ENCODE peak calls at places on chromosomes 13 and 19, in six cellular contexts. One of them, this sample, is unnamed.

GRCh38 chr19:888615-889385 is 4.2 kb downstream of the MED16 start:
- DNase-seq in AG04449: no peak
- DNase-seq in glutamatergic neuron: no peak
- DNase-seq in tibial nerve: no peak
- DNase-seq in thoracic aorta: no peak
- DNase-seq in fibroblast of mammary gland: no peak
- DNase-seq in this sample: no peak

GRCh38 chr13:20193142-20193923 is 595 bp upstream of the GJB2 start:
- DNase-seq in AG04449: no peak
- DNase-seq in glutamatergic neuron: no peak
- DNase-seq in tibial nerve: no peak
- DNase-seq in thoracic aorta: no peak
- DNase-seq in fibroblast of mammary gland: no peak
- DNase-seq in this sample: no peak

GRCh38 chr13:105979131-105979530 is 556.3 kb downstream of the EFNB2 start:
- DNase-seq in AG04449: no peak
- DNase-seq in glutamatergic neuron: no peak
- DNase-seq in tibial nerve: no peak
- DNase-seq in thoracic aorta: no peak
- DNase-seq in fibroblast of mammary gland: no peak
- DNase-seq in this sample: no peak

GRCh38 chr13:29676535-29676934 is 81.0 kb upstream of the SLC7A1 start:
- DNase-seq in AG04449: peak
- DNase-seq in glutamatergic neuron: no peak
- DNase-seq in tibial nerve: no peak
- DNase-seq in thoracic aorta: no peak
- DNase-seq in fibroblast of mammary gland: peak
- DNase-seq in this sample: no peak

GRCh38 chr19:15195381-15195964 is 5.3 kb downstream of the NOTCH3 start:
- DNase-seq in AG04449: no peak
- DNase-seq in glutamatergic neuron: peak
- DNase-seq in tibial nerve: no peak
- DNase-seq in thoracic aorta: peak
- DNase-seq in fibroblast of mammary gland: peak
- DNase-seq in this sample: peak

GRCh38 chr13:67204731-67205130 is 25.4 kb downstream of the PCDH9 start:
- DNase-seq in AG04449: no peak
- DNase-seq in glutamatergic neuron: no peak
- DNase-seq in tibial nerve: no peak
- DNase-seq in thoracic aorta: no peak
- DNase-seq in fibroblast of mammary gland: peak
- DNase-seq in this sample: no peak

GRCh38 chr13:20342326-20342725 is 110.2 kb upstream of the GJB6 start:
- DNase-seq in AG04449: no peak
- DNase-seq in glutamatergic neuron: no peak
- DNase-seq in tibial nerve: no peak
- DNase-seq in thoracic aorta: no peak
- DNase-seq in fibroblast of mammary gland: no peak
- DNase-seq in this sample: no peak

GRCh38 chr13:111230385-111230930 is 90.0 kb upstream of the TEX29 start:
- DNase-seq in AG04449: no peak
- DNase-seq in glutamatergic neuron: no peak
- DNase-seq in tibial nerve: no peak
- DNase-seq in thoracic aorta: no peak
- DNase-seq in fibroblast of mammary gland: no peak
- DNase-seq in this sample: no peak

GRCh38 chr13:66405908-66406802 is 824.0 kb downstream of the PCDH9 start:
- DNase-seq in AG04449: peak
- DNase-seq in glutamatergic neuron: no peak
- DNase-seq in tibial nerve: no peak
- DNase-seq in thoracic aorta: no peak
- DNase-seq in fibroblast of mammary gland: peak
- DNase-seq in this sample: no peak

GRCh38 chr13:30618186-30618937 is 642 bp downstream of the USPL1 start:
- DNase-seq in AG04449: no peak
- DNase-seq in glutamatergic neuron: peak
- DNase-seq in tibial nerve: no peak
- DNase-seq in thoracic aorta: no peak
- DNase-seq in fibroblast of mammary gland: no peak
- DNase-seq in this sample: no peak

GRCh38 chr13:109301711-109302110 is 484.7 kb downstream of the IRS2 start:
- DNase-seq in AG04449: no peak
- DNase-seq in glutamatergic neuron: peak
- DNase-seq in tibial nerve: no peak
- DNase-seq in thoracic aorta: no peak
- DNase-seq in fibroblast of mammary gland: no peak
- DNase-seq in this sample: no peak

GRCh38 chr19:4054471-4055208 is 12.1 kb downstream of the ZBTB7A start:
- DNase-seq in AG04449: no peak
- DNase-seq in glutamatergic neuron: no peak
- DNase-seq in tibial nerve: no peak
- DNase-seq in thoracic aorta: no peak
- DNase-seq in fibroblast of mammary gland: no peak
- DNase-seq in this sample: no peak

GRCh38 chr13:24203726-24204295 is 43.3 kb downstream of the SPATA13 start:
- DNase-seq in AG04449: no peak
- DNase-seq in glutamatergic neuron: no peak
- DNase-seq in tibial nerve: no peak
- DNase-seq in thoracic aorta: no peak
- DNase-seq in fibroblast of mammary gland: no peak
- DNase-seq in this sample: no peak

GRCh38 chr13:69857188-69857821 is 250.3 kb upstream of the ATXN8OS start:
- DNase-seq in AG04449: no peak
- DNase-seq in glutamatergic neuron: no peak
- DNase-seq in tibial nerve: no peak
- DNase-seq in thoracic aorta: no peak
- DNase-seq in fibroblast of mammary gland: peak
- DNase-seq in this sample: no peak

DNA sequence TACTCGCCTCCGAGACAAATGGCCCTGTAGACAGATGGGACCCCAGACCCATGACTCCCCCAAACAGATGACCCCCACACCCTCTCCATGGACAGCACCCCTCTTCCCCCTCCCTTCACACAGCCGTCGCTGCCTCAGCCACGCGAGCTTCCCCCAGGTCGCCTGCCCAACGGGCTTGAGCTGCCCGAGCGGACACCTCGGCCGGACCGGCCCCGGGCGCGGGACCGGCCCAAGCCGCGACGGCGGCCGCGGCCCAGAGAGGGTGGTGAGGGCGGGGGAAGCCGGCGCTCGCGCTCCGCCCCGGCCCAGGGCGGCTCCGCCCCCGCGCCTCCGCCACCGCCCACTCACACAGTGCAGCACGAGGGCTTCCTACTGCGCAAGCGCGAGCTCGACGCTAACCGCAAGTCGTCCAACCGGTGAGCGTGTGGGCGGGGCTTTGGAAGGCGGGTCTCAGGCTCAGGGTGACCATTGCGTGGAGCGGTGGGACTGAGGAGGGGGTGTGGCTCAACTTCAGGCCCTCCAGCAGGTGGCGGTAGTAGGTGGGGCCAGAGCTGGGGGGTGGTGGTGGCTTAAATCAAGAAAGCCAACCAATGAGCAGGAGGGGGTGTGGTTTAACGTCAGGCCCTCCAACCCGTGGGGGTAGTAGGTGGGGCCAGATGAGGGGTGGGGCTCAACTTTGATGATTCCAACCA is 6.2 kb upstream of the SHKBP1 start:
- DNase-seq in AG04449: peak
- DNase-seq in glutamatergic neuron: peak
- DNase-seq in tibial nerve: peak
- DNase-seq in thoracic aorta: peak
- DNase-seq in fibroblast of mammary gland: peak
- DNase-seq in this sample: peak
- TF ChIP-seq CTCF in AG04449: no peak
- TF ChIP-seq CTCF in glutamatergic neuron: peak
- TF ChIP-seq CTCF in tibial nerve: no peak
- TF ChIP-seq CTCF in thoracic aorta: peak
- TF ChIP-seq CTCF in fibroblast of mammary gland: no peak
- TF ChIP-seq CTCF in this sample: no peak

GRCh38 chr19:8096071-8096470 is 43.5 kb downstream of the CCL25 start:
- DNase-seq in AG04449: no peak
- DNase-seq in glutamatergic neuron: no peak
- DNase-seq in tibial nerve: no peak
- DNase-seq in thoracic aorta: no peak
- DNase-seq in fibroblast of mammary gland: no peak
- DNase-seq in this sample: no peak
- TF ChIP-seq CTCF in AG04449: no peak
- TF ChIP-seq CTCF in glutamatergic neuron: no peak
- TF ChIP-seq CTCF in tibial nerve: no peak
- TF ChIP-seq CTCF in thoracic aorta: no peak
- TF ChIP-seq CTCF in fibroblast of mammary gland: no peak
- TF ChIP-seq CTCF in this sample: no peak

DNA sequence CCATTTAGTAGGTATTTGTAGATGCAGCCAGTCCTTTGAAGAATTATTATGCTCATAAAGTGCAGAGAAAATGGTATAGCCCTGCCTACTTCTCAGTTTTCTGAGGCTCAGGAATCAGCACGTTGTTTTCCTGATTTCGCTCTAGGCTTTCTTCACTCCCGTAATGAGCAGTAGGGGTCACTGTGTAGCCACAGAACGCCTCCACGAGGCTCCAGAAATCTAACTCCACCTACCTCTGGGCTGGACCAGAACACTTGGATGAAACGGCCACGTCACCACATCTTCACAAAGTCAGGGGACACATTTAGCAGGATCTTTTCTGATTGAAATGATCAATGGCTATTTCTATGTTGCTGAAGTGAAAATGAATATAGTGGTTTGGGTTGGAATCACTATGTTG is 49.8 kb upstream of the GTF3A start:
- DNase-seq in AG04449: peak
- DNase-seq in glutamatergic neuron: peak
- DNase-seq in tibial nerve: peak
- DNase-seq in thoracic aorta: peak
- DNase-seq in fibroblast of mammary gland: peak
- DNase-seq in this sample: peak
- TF ChIP-seq CTCF in AG04449: peak
- TF ChIP-seq CTCF in glutamatergic neuron: peak
- TF ChIP-seq CTCF in tibial nerve: peak
- TF ChIP-seq CTCF in thoracic aorta: peak
- TF ChIP-seq CTCF in fibroblast of mammary gland: peak
- TF ChIP-seq CTCF in this sample: peak

GRCh38 chr19:43648633-43649032 is 9.0 kb upstream of the CADM4 start:
- DNase-seq in AG04449: no peak
- DNase-seq in glutamatergic neuron: no peak
- DNase-seq in tibial nerve: no peak
- DNase-seq in thoracic aorta: no peak
- DNase-seq in fibroblast of mammary gland: no peak
- DNase-seq in this sample: no peak

GRCh38 chr19:43649514-43649913 is 9.9 kb upstream of the CADM4 start:
- DNase-seq in AG04449: no peak
- DNase-seq in glutamatergic neuron: no peak
- DNase-seq in tibial nerve: no peak
- DNase-seq in thoracic aorta: no peak
- DNase-seq in fibroblast of mammary gland: no peak
- DNase-seq in this sample: no peak

GRCh38 chr19:43656436-43656835 is 13.5 kb downstream of the PLAUR start:
- DNase-seq in AG04449: no peak
- DNase-seq in glutamatergic neuron: no peak
- DNase-seq in tibial nerve: no peak
- DNase-seq in thoracic aorta: no peak
- DNase-seq in fibroblast of mammary gland: no peak
- DNase-seq in this sample: no peak

GRCh38 chr19:43651758-43652545 is 12.3 kb upstream of the CADM4 start:
- DNase-seq in AG04449: no peak
- DNase-seq in glutamatergic neuron: peak
- DNase-seq in tibial nerve: peak
- DNase-seq in thoracic aorta: no peak
- DNase-seq in fibroblast of mammary gland: peak
- DNase-seq in this sample: peak

GRCh38 chr19:43652546-43652874 is 12.9 kb upstream of the CADM4 start:
- DNase-seq in AG04449: no peak
- DNase-seq in glutamatergic neuron: no peak
- DNase-seq in tibial nerve: no peak
- DNase-seq in thoracic aorta: no peak
- DNase-seq in fibroblast of mammary gland: no peak
- DNase-seq in this sample: no peak
- TF ChIP-seq CTCF in AG04449: no peak
- TF ChIP-seq CTCF in glutamatergic neuron: peak
- TF ChIP-seq CTCF in tibial nerve: no peak
- TF ChIP-seq CTCF in thoracic aorta: no peak
- TF ChIP-seq CTCF in fibroblast of mammary gland: no peak
- TF ChIP-seq CTCF in this sample: peak

GRCh38 chr19:18522124-18522861 is 423 bp upstream of the ELL start:
- DNase-seq in AG04449: peak
- DNase-seq in glutamatergic neuron: peak
- DNase-seq in tibial nerve: peak
- DNase-seq in thoracic aorta: peak
- DNase-seq in fibroblast of mammary gland: peak
- DNase-seq in this sample: peak
- TF ChIP-seq CTCF in AG04449: peak
- TF ChIP-seq CTCF in glutamatergic neuron: no peak
- TF ChIP-seq CTCF in tibial nerve: peak
- TF ChIP-seq CTCF in thoracic aorta: no peak
- TF ChIP-seq CTCF in fibroblast of mammary gland: no peak
- TF ChIP-seq CTCF in this sample: no peak

This sample was measured in neural crest cell.